ENCODE peak calls at places on chromosomes 11 and 22, in six cellular contexts. B is heart right ventricle, C is fibroblast of villous mesenchyme, I is GM12878, E is transverse colon, R is AG10803. O is an unnamed sample.

GRCh38 chr11:81005595-81005994 is 1564.8 kb upstream of the TENM4 start:
- DNase-seq in B (no peak), C (peak; percentile 68), I (no peak), E (no peak), R (peak; percentile 74), O (no peak)

GRCh38 chr22:50576806-50577696 is 1.2 kb downstream of the CPT1B start:
- DNase-seq in B (no peak), C (no peak), I (no peak), E (no peak), R (no peak), O (no peak)

GRCh38 chr11:72575533-72576170 is 98.6 kb downstream of the PDE2A start:
- DNase-seq in B (no peak), C (no peak), I (no peak), E (no peak), R (no peak), O (no peak)

GRCh38 chr11:67507242-67507890 is 596 bp downstream of the CDK2AP2 start:
- DNase-seq in B (peak; percentile 64), C (no peak), I (no peak), E (peak; percentile 89), R (peak; percentile 64), O (no peak)

GRCh38 chr22:32827061-32827602 is 25.6 kb downstream of the TIMP3 start:
- DNase-seq in B (no peak), C (no peak), I (no peak), E (no peak), R (no peak), O (no peak)

GRCh38 chr11:35376613-35377012 is 42.7 kb downstream of the SLC1A2 start:
- DNase-seq in B (no peak), C (no peak), I (no peak), E (no peak), R (peak; percentile 68), O (no peak)

GRCh38 chr22:47035443-47035881 is 273.0 kb downstream of the TBC1D22A start:
- DNase-seq in B (no peak), C (no peak), I (no peak), E (no peak), R (peak; percentile 32), O (no peak)

GRCh38 chr11:21895686-21896085 is 297.2 kb upstream of the ANO5 start:
- DNase-seq in B (no peak), C (no peak), I (no peak), E (no peak), R (no peak), O (no peak)

GRCh38 chr11:47412152-47412746 is 3.9 kb downstream of the SLC39A13 start:
- DNase-seq in B (no peak), C (no peak), I (no peak), E (peak; percentile 57), R (peak; percentile 39), O (no peak)

GRCh38 chr11:46361283-46362145 is 14.3 kb downstream of the DGKZ start:
- DNase-seq in B (peak; percentile 87), C (peak; percentile 70), I (peak; percentile 44), E (peak; percentile 56), R (peak; percentile 54), O (peak; percentile 85)

GRCh38 chr11:130644187-130644586 is 195.7 kb downstream of the ADAMTS15 start:
- DNase-seq in B (no peak), C (no peak), I (no peak), E (peak; percentile 70), R (no peak), O (no peak)

GRCh38 chr22:19879248-19879575 is 24.5 kb upstream of the GNB1L start:
- DNase-seq in B (no peak), C (no peak), I (no peak), E (no peak), R (no peak), O (peak; percentile 1)

GRCh38 chr11:133918606-133919260 is 38.0 kb downstream of the IGSF9B start:
- DNase-seq in B (no peak), C (no peak), I (no peak), E (no peak), R (no peak), O (no peak)

GRCh38 chr22:36819112-36819511 is 2.3 kb upstream of the PVALB start:
- DNase-seq in B (no peak), C (no peak), I (no peak), E (no peak), R (no peak), O (no peak)

GRCh38 chr11:75668508-75669297 is at the start of gene MAP6:
- DNase-seq in B (no peak), C (no peak), I (no peak), E (peak; percentile 25), R (no peak), O (no peak)

GRCh38 chr22:45548991-45549736 is 46.5 kb downstream of the FBLN1 start:
- DNase-seq in B (no peak), C (peak; percentile 98), I (no peak), E (peak; percentile 54), R (peak; percentile 93), O (peak; percentile 42)

GRCh38 chr22:45092644-45093043 is 71.1 kb upstream of the NUP50 start:
- DNase-seq in B (no peak), C (no peak), I (no peak), E (no peak), R (no peak), O (no peak)

GRCh38 chr11:41461057-41461681 is 1.7 kb upstream of the LRRC4C start:
- DNase-seq in B (no peak), C (peak; percentile 1), I (no peak), E (no peak), R (no peak), O (no peak)

GRCh38 chr11:67373916-67374570 is 645 bp upstream of the CLCF1 start:
- DNase-seq in B (peak; percentile 77), C (peak; percentile 95), I (no peak), E (peak; percentile 83), R (peak; percentile 99), O (peak; percentile 41)

GRCh38 chr11:46541593-46542371 is 52.0 kb downstream of the AMBRA1 start:
- DNase-seq in B (peak; percentile 44), C (no peak), I (no peak), E (peak; percentile 88), R (no peak), O (peak; percentile 83)

GRCh38 chr11:35250192-35250591 is 111.2 kb downstream of the CD44 start:
- DNase-seq in B (no peak), C (no peak), I (no peak), E (no peak), R (no peak), O (no peak)

GRCh38 chr22:49425356-49425755 is 402.3 kb downstream of the BRD1 start:
- DNase-seq in B (no peak), C (no peak), I (no peak), E (no peak), R (no peak), O (no peak)

GRCh38 chr11:3796796-3797328 is 492 bp downstream of the NUP98 start:
- DNase-seq in B (no peak), C (peak; percentile 71), I (no peak), E (no peak), R (no peak), O (no peak)

GRCh38 chr22:17101475-17102296 is 16.9 kb downstream of the IL17RA start:
- DNase-seq in B (no peak), C (no peak), I (no peak), E (no peak), R (no peak), O (no peak)

GRCh38 chr22:36238348-36239149 is 778 bp downstream of the APOL2 start:
- DNase-seq in B (no peak), C (no peak), I (no peak), E (peak; percentile 43), R (no peak), O (peak; percentile 43)

GRCh38 chr22:48152916-48153315 is 1390.5 kb downstream of the TBC1D22A start:
- DNase-seq in B (no peak), C (no peak), I (no peak), E (no peak), R (no peak), O (no peak)

GRCh38 chr11:64342869-64343739 is 3.1 kb downstream of the CCDC88B start:
- DNase-seq in B (no peak), C (no peak), I (no peak), E (no peak), R (no peak), O (no peak)

GRCh38 chr11:64341851-64342791 is 2.1 kb downstream of the CCDC88B start:
- DNase-seq in B (peak; percentile 86), C (peak; percentile 86), I (no peak), E (peak; percentile 96), R (peak; percentile 88), O (peak; percentile 92)

GRCh38 chr11:64344160-64344559 is 4.2 kb downstream of the CCDC88B start:
- DNase-seq in B (no peak), C (no peak), I (no peak), E (no peak), R (no peak), O (no peak)

GRCh38 chr11:64344721-64345120 is 4.7 kb downstream of the CCDC88B start:
- DNase-seq in B (no peak), C (no peak), I (no peak), E (no peak), R (no peak), O (no peak)

GRCh38 chr11:64343740-64344133 is 3.7 kb downstream of the CCDC88B start:
- DNase-seq in B (no peak), C (no peak), I (no peak), E (peak; percentile 38), R (no peak), O (no peak)
- TF ChIP-seq CTCF in B (peak; percentile 30), C (peak; percentile 22), I (peak; percentile 32), E (no peak), R (peak; percentile 9), O (no peak)

GRCh38 chr11:123166095-123166559 is 28.9 kb downstream of the CLMP start:
- DNase-seq in B (peak; percentile 14), C (peak; percentile 99), I (no peak), E (peak; percentile 58), R (peak; percentile 63), O (no peak)
- TF ChIP-seq CTCF in B (peak; percentile 41), C (peak; percentile 81), I (peak; percentile 64), E (peak; percentile 56), R (peak; percentile 58), O (no peak)

GRCh38 chr11:90148900-90149299 is 14.4 kb downstream of the NAALAD2 start:
- DNase-seq in B (no peak), C (no peak), I (no peak), E (no peak), R (no peak), O (no peak)
- TF ChIP-seq CTCF in B (no peak), C (peak; percentile 16), I (no peak), E (no peak), R (no peak), O (no peak)

GRCh38 chr22:22827187-22827948 is 60.2 kb upstream of the IGLL5 start:
- DNase-seq in B (no peak), C (no peak), I (no peak), E (no peak), R (no peak), O (no peak)
- TF ChIP-seq CTCF in B (no peak), C (no peak), I (no peak), E (no peak), R (no peak), O (no peak)

GRCh38 chr11:111459506-111460270 is 52.5 kb downstream of the BTG4 start:
- DNase-seq in B (no peak), C (no peak), I (no peak), E (no peak), R (no peak), O (no peak)
- TF ChIP-seq CTCF in B (no peak), C (no peak), I (no peak), E (no peak), R (peak; percentile 6), O (no peak)

DNA sequence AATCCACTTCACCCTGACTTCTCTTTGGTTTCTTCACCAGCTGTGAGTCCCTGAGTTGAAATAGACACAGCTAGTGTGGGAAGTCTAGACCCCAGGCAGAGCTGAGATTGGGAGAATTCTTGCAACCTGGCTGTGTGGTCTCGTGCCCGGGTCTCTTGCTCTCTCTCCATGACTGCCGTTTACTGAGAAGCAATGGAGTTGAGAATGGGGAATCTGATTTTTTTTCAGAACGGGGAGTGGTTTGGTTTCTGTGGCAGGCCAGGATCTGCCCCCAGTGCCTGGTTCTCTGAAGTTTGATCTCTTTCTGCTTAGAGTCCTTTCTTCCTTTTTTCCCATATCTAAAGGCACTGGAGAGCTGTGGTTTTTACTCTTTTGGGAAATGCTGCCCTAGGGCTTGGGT is 1.5 kb downstream of the SIDT2 start:
- DNase-seq in B (no peak), C (peak; percentile 48), I (no peak), E (no peak), R (peak; percentile 24), O (no peak)
- TF ChIP-seq CTCF in B (no peak), C (no peak), I (no peak), E (no peak), R (no peak), O (no peak)

O was measured in gastrocnemius medialis.